ENCODE peak calls at places on chromosomes 2 and 18, in nine cellular contexts. O, E, Z, J, B, G, R, Q and H are unnamed samples.

GRCh38 chr2:210072922-210073509 is 70.6 kb downstream of the RPE start:
- DNase-seq in O (peak; percentile 35), E (peak; percentile 9), Z (peak; percentile 79), J (peak; percentile 73), B (peak; percentile 60), G (no peak), R (peak; percentile 62), Q (peak; percentile 78), H (peak; percentile 73)

GRCh38 chr2:147829106-147829505 is 15.7 kb upstream of the ACVR2A start:
- DNase-seq in O (peak; percentile 26), E (no peak), Z (peak; percentile 71), J (peak; percentile 53), B (peak; percentile 88), G (no peak), R (peak; percentile 85), Q (peak; percentile 92), H (peak; percentile 95)

GRCh38 chr2:69053416-69053965 is 40.5 kb downstream of the ANTXR1 start:
- DNase-seq in O (no peak), E (no peak), Z (peak; percentile 57), J (peak; percentile 36), B (no peak), G (no peak), R (no peak), Q (no peak), H (no peak)

GRCh38 chr2:134127496-134127895 is 126.4 kb upstream of the MGAT5 start:
- DNase-seq in O (no peak), E (no peak), Z (no peak), J (no peak), B (no peak), G (no peak), R (no peak), Q (no peak), H (no peak)

GRCh38 chr18:24633121-24633520 is 172.7 kb downstream of the HRH4 start:
- DNase-seq in O (no peak), E (no peak), Z (no peak), J (peak; percentile 72), B (peak; percentile 92), G (no peak), R (no peak), Q (no peak), H (peak; percentile 44)

GRCh38 chr2:88187927-88188326 is 17.8 kb downstream of the THNSL2 start:
- DNase-seq in O (no peak), E (peak; percentile 53), Z (no peak), J (no peak), B (no peak), G (no peak), R (peak; percentile 31), Q (no peak), H (no peak)

GRCh38 chr18:10591891-10592290 is 66.1 kb downstream of the NAPG start:
- DNase-seq in O (no peak), E (no peak), Z (no peak), J (no peak), B (no peak), G (no peak), R (no peak), Q (no peak), H (no peak)

GRCh38 chr18:24799176-24799575 is 338.7 kb downstream of the HRH4 start:
- DNase-seq in O (no peak), E (peak; percentile 37), Z (no peak), J (no peak), B (peak; percentile 5), G (no peak), R (peak; percentile 22), Q (peak; percentile 20), H (no peak)

GRCh38 chr2:42545714-42546390 is 22.6 kb upstream of the MTA3 start:
- DNase-seq in O (no peak), E (peak; percentile 78), Z (no peak), J (no peak), B (no peak), G (no peak), R (no peak), Q (no peak), H (no peak)

GRCh38 chr2:216371756-216372702 is at the start of gene MARCHF4:
- DNase-seq in O (no peak), E (peak; percentile 89), Z (peak; percentile 92), J (peak; percentile 93), B (peak; percentile 90), G (peak; percentile 83), R (peak; percentile 74), Q (peak; percentile 92), H (peak; percentile 80)

GRCh38 chr2:217182996-217183395 is 323.1 kb upstream of the TNP1 start:
- DNase-seq in O (no peak), E (no peak), Z (no peak), J (no peak), B (no peak), G (no peak), R (no peak), Q (peak; percentile 10), H (no peak)

GRCh38 chr18:11899063-11899462 is 9.1 kb downstream of the MPPE1 start:
- DNase-seq in O (no peak), E (no peak), Z (no peak), J (no peak), B (no peak), G (no peak), R (no peak), Q (no peak), H (no peak)

GRCh38 chr2:233497692-233498091 is 68.9 kb downstream of the USP40 start:
- DNase-seq in O (no peak), E (no peak), Z (no peak), J (no peak), B (no peak), G (no peak), R (no peak), Q (no peak), H (no peak)

GRCh38 chr2:38446418-38446817 is 69.3 kb upstream of the ATL2 start:
- DNase-seq in O (no peak), E (peak; percentile 18), Z (peak; percentile 10), J (no peak), B (no peak), G (no peak), R (no peak), Q (no peak), H (no peak)

GRCh38 chr2:191679818-191680600 is 2.1 kb downstream of the NABP1 start:
- DNase-seq in O (peak; percentile 66), E (no peak), Z (peak; percentile 78), J (peak; percentile 88), B (peak; percentile 93), G (no peak), R (peak; percentile 86), Q (peak; percentile 64), H (peak; percentile 91)

GRCh38 chr18:71529708-71530303 is 1014.3 kb downstream of the CBLN2 start:
- DNase-seq in O (no peak), E (no peak), Z (no peak), J (no peak), B (no peak), G (no peak), R (peak; percentile 96), Q (peak; percentile 62), H (peak; percentile 69)

DNA sequence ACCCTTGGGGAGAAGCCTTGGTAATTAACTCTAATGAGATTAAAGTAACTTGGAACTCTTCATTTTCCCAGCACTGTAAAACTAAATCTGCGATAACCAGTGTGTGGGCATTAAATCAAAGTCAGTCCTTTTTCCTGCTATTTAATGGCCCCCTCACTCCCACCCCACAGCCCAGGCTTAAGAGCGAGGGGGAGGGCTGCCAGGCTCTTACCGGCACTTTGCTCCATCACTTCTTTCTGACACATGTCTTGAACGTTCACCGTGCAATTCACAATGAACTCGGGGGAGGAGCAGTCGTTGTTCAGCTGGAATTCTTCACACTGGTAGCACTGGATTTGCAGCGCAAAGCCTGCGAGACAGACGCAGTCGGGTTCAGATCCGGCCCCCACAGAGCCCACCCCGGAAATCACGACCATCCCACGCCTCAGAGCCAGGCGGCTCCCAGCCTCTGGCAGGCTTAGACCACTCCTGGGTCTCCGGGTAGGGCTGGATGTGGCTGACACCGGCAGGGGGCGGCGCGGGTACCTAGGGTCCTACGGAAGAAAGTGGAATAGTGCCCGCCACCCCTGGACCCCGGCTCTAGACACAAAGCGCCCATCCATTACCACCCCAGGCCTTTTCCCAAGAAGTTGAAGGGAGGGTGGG is 1.7 kb downstream of the LYPD1 start:
- DNase-seq in O (no peak), E (peak; percentile 76), Z (no peak), J (no peak), B (no peak), G (no peak), R (peak; percentile 31), Q (peak; percentile 45), H (no peak)
- H3K9ac ChIP-seq in O (no peak overlapping the region), E (no peak overlapping the region), Z (no peak overlapping the region), J (no peak overlapping the region), B (peak overlapping the region; percentile 47), G (peak overlapping the region; percentile 30), R (no peak overlapping the region), Q (peak overlapping the region; percentile 25), H (no peak overlapping the region)

DNA sequence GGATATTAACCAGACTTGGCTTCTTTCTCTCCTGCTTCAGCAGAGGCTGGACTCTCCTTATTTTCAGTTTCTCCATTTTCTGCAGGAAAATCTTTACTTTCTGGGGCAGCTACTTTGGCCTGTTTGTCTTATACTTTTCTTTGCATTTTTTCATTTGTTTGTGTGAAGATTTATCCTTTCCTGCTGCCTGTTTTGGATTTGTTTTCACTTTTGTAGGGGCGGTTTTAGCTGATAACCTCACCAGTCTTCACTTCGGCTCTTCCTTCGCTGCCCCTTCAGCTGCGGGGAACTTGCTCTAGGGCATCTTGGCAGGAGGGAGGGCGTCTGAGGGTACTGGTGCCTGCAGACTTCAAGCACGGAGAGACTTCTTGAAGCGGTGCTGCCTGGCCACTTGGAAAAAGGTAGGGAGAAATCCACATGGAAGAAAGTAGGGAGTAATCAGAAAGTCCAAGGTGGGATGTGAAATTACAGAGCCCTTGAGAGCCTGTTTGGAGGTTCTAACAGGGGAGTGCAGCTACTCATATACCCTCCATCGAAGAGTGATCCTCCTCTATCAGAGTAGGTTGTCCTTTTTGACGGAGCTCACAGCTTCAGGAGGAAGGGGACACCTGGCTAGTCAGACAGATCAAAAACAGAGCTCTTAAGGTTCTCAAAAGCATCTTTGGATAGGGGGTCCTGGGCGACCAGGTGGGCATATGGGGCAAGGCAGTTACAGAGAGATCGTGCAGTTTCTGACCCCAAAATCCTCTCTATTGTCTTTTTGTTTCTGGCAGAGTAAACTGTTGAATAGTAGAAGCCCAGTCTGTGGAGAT is 14.6 kb upstream of the ZDBF2 start:
- DNase-seq in O (no peak), E (no peak), Z (no peak), J (no peak), B (no peak), G (no peak), R (no peak), Q (no peak), H (no peak)
- H3K27me3 ChIP-seq in O (peaks cover 9% of the 10 kb centered on the region), E (peaks cover 100% of the 10 kb centered on the region), Z (peaks cover 70% of the 10 kb centered on the region), J (peaks cover 86% of the 10 kb centered on the region), B (peaks cover 59% of the 10 kb centered on the region), G (peaks cover 9% of the 10 kb centered on the region), R (peaks cover 62% of the 10 kb centered on the region), Q (peaks cover 70% of the 10 kb centered on the region), H (peaks cover 42% of the 10 kb centered on the region)

GRCh38 chr2:170969872-170970271 is 40.8 kb downstream of the GORASP2 start:
- DNase-seq in O (no peak), E (no peak), Z (no peak), J (no peak), B (no peak), G (no peak), R (no peak), Q (no peak), H (no peak)
- H3K9ac ChIP-seq in O (no peak overlapping the region), E (no peak overlapping the region), Z (no peak overlapping the region), J (no peak overlapping the region), B (no peak overlapping the region), G (no peak overlapping the region), R (no peak overlapping the region), Q (no peak overlapping the region), H (no peak overlapping the region)

DNA sequence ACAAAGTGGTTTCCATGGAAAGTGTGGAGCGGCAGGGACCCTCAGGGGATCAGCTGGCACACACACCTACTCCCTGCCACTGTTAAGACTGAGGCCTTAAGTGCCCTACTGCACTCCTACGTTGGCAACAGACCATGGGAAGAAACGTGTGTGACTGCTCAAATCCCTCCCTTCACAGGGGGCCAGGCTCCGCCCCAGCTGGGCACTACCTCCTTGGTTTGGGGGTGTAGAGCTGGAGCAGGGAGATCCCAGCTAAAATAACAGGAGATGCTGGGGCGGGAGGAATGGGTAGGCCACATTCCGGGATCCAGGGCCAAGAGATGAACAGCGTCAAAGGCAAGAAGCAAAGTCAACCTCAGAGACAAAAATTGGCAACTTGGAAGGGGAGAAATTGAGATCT is 231.0 kb downstream of the EN1 start:
- DNase-seq in O (no peak), E (no peak), Z (no peak), J (no peak), B (no peak), G (no peak), R (no peak), Q (no peak), H (no peak)
- H3K27me3 ChIP-seq in O (peaks cover 62% of the 10 kb centered on the region), E (no peaks in the 10 kb centered on the region), Z (peaks cover 22% of the 10 kb centered on the region), J (no peaks in the 10 kb centered on the region), B (peaks cover 5% of the 10 kb centered on the region), G (peaks cover 3% of the 10 kb centered on the region), R (peaks cover 86% of the 10 kb centered on the region), Q (no peaks in the 10 kb centered on the region), H (no peaks in the 10 kb centered on the region)